ENCODE peak calls at places on chromosome X, in nine cellular contexts. F is cardiac fibroblast, M is left lung, N is WTC11, L is psoas muscle, K is GM10248, A is epithelial cell of esophagus, D is heart right ventricle, S is sigmoid colon. B is an unnamed sample.

GRCh38 chrX:132652871-132653270 is 164.0 kb upstream of the MBNL3 start:
- DNase-seq in F (no peak), M (no peak), N (no peak), L (no peak), K (no peak), A (no peak), D (no peak), S (no peak), B (no peak)

GRCh38 chrX:49838374-49838773 is 9.3 kb downstream of the PAGE4 start:
- DNase-seq in F (peak; percentile 28), M (no peak), N (peak; percentile 24), L (no peak), K (peak; percentile 28), A (peak; percentile 23), D (no peak), S (no peak), B (no peak)

GRCh38 chrX:131703646-131704045 is 159.8 kb downstream of the OR13H1 start:
- DNase-seq in F (no peak), M (no peak), N (no peak), L (no peak), K (no peak), A (no peak), D (no peak), S (no peak), B (no peak)

GRCh38 chrX:136646602-136647239 is 1.2 kb upstream of the CD40LG start:
- DNase-seq in F (no peak), M (no peak), N (no peak), L (no peak), K (no peak), A (no peak), D (no peak), S (no peak), B (no peak)

GRCh38 chrX:12548746-12549145 is 242.5 kb upstream of the PRPS2 start:
- DNase-seq in F (peak; percentile 52), M (no peak), N (peak; percentile 34), L (no peak), K (no peak), A (peak; percentile 48), D (peak; percentile 6), S (no peak), B (no peak)

GRCh38 chrX:1165535-1166196 is 46.8 kb downstream of the CRLF2 start:
- DNase-seq in F (peak; percentile 20), M (no peak), N (no peak), L (no peak), K (no peak), A (no peak), D (no peak), S (peak; percentile 63), B (peak; percentile 78)

GRCh38 chrX:70001269-70001668 is 48.5 kb downstream of the AWAT2 start:
- DNase-seq in F (no peak), M (no peak), N (no peak), L (no peak), K (no peak), A (no peak), D (peak; percentile 33), S (no peak), B (no peak)

GRCh38 chrX:136759968-136760367 is 20.8 kb downstream of the ARHGEF6 start:
- DNase-seq in F (no peak), M (no peak), N (no peak), L (no peak), K (no peak), A (no peak), D (no peak), S (no peak), B (no peak)

GRCh38 chrX:101655540-101655939 is 4.1 kb downstream of the ARMCX2 start:
- DNase-seq in F (no peak), M (no peak), N (no peak), L (no peak), K (no peak), A (no peak), D (no peak), S (no peak), B (no peak)

GRCh38 chrX:3129256-3129655 is 88.0 kb downstream of the ARSF start:
- DNase-seq in F (peak; percentile 8), M (no peak), N (no peak), L (no peak), K (no peak), A (peak; percentile 4), D (no peak), S (no peak), B (no peak)

GRCh38 chrX:27236681-27237080 is 226.5 kb downstream of the PPP4R3C start:
- DNase-seq in F (no peak), M (no peak), N (no peak), L (no peak), K (no peak), A (no peak), D (no peak), S (no peak), B (no peak)

GRCh38 chrX:124502144-124502543 is 155.8 kb downstream of the SH2D1A start:
- DNase-seq in F (no peak), M (no peak), N (no peak), L (no peak), K (no peak), A (no peak), D (no peak), S (no peak), B (no peak)

GRCh38 chrX:142999209-142999720 is 26.5 kb upstream of the SPANXN4 start:
- DNase-seq in F (peak; percentile 15), M (no peak), N (no peak), L (no peak), K (no peak), A (peak; percentile 0), D (no peak), S (no peak), B (no peak)

GRCh38 chrX:54223581-54223980 is 40.5 kb upstream of the FAM120C start:
- DNase-seq in F (no peak), M (no peak), N (no peak), L (no peak), K (no peak), A (no peak), D (no peak), S (no peak), B (no peak)

GRCh38 chrX:39559229-39559628 is 538.5 kb downstream of the BCOR start:
- DNase-seq in F (peak; percentile 39), M (no peak), N (no peak), L (no peak), K (no peak), A (peak; percentile 39), D (no peak), S (no peak), B (no peak)

GRCh38 chrX:34426334-34426733 is 230.8 kb downstream of the TMEM47 start:
- DNase-seq in F (peak; percentile 4), M (no peak), N (no peak), L (no peak), K (no peak), A (peak; percentile 6), D (no peak), S (no peak), B (no peak)

GRCh38 chrX:55056820-55057690 is 17.8 kb upstream of the PAGE2B start:
- DNase-seq in F (peak; percentile 71), M (no peak), N (no peak), L (no peak), K (no peak), A (peak; percentile 2), D (no peak), S (no peak), B (no peak)

GRCh38 chrX:128929281-128930057 is 593.8 kb downstream of the SMARCA1 start:
- DNase-seq in F (no peak), M (no peak), N (no peak), L (no peak), K (no peak), A (no peak), D (no peak), S (no peak), B (no peak)

GRCh38 chrX:110163488-110163887 is 154.4 kb downstream of the AMMECR1 start:
- DNase-seq in F (peak; percentile 37), M (no peak), N (no peak), L (no peak), K (no peak), A (no peak), D (no peak), S (no peak), B (no peak)

GRCh38 chrX:82081027-82081426 is 879.1 kb downstream of the SH3BGRL start:
- DNase-seq in F (no peak), M (no peak), N (peak; percentile 16), L (no peak), K (no peak), A (no peak), D (no peak), S (no peak), B (no peak)
- TF ChIP-seq CTCF in F (no peak), M (no peak), N (no peak), L (no peak), K (no peak), A (no peak), D (no peak), S (no peak), B (no peak)

GRCh38 chrX:80331285-80331684 is 89.0 kb upstream of the TENT5D start:
- DNase-seq in F (no peak), M (no peak), N (no peak), L (no peak), K (no peak), A (no peak), D (no peak), S (no peak), B (no peak)

GRCh38 chrX:80334583-80334982 is 85.7 kb upstream of the TENT5D start:
- DNase-seq in F (no peak), M (no peak), N (no peak), L (no peak), K (no peak), A (no peak), D (no peak), S (no peak), B (no peak)

GRCh38 chrX:80335062-80335830 is 85.0 kb upstream of the TENT5D start:
- DNase-seq in F (no peak), M (peak; percentile 39), N (peak; percentile 84), L (peak; percentile 32), K (no peak), A (peak; percentile 43), D (no peak), S (peak; percentile 66), B (no peak)
- TF ChIP-seq CTCF in F (no peak), M (no peak), N (no peak), L (no peak), K (no peak), A (no peak), D (no peak), S (no peak), B (no peak)

GRCh38 chrX:76850851-76851250 is 423.3 kb downstream of the MAGEE1 start:
- DNase-seq in F (no peak), M (no peak), N (peak; percentile 9), L (no peak), K (no peak), A (no peak), D (no peak), S (no peak), B (no peak)
- TF ChIP-seq CTCF in F (no peak), M (no peak), N (peak; percentile 36), L (no peak), K (peak; percentile 11), A (no peak), D (no peak), S (no peak), B (no peak)

GRCh38 chrX:48083212-48083611 is 11.8 kb upstream of the ZNF630 start:
- DNase-seq in F (peak; percentile 64), M (no peak), N (peak; percentile 41), L (no peak), K (peak; percentile 54), A (peak; percentile 51), D (peak; percentile 25), S (no peak), B (no peak)
- TF ChIP-seq CTCF in F (peak; percentile 50), M (peak; percentile 32), N (no peak), L (peak; percentile 39), K (peak; percentile 12), A (peak; percentile 67), D (peak; percentile 45), S (peak; percentile 28), B (peak; percentile 61)

B was measured in osteocyte.